ENCODE peak calls at places on chromosomes 11 and 22, in seven cellular contexts. One of them, this sample, is unnamed.

GRCh38 chr11:71563401-71563800 is 2.0 kb upstream of the KRTAP5-10 start:
- DNase-seq in NCI-H2081: no peak
- DNase-seq in activated CD4-positive, alpha-beta T cell treated with anti-CD3 and anti-CD28 coated beads for 24 hours: no peak
- DNase-seq in CD8-positive, alpha-beta T cell: no peak
- DNase-seq in activated CD4-positive, alpha-beta memory T cell treated with anti-CD3 and anti-CD28 coated beads, Interleukin-2, amount 10 ng/mL, durations not matched to agents 7 days and 5 days: peak
- DNase-seq in skeletal muscle cell: peak
- DNase-seq in ovary: no peak
- DNase-seq in this sample: no peak

GRCh38 chr11:57597461-57597892 is at the start of gene SERPING1:
- DNase-seq in skeletal muscle cell: no peak
- DNase-seq in activated CD4-positive, alpha-beta T cell treated with anti-CD3 and anti-CD28 coated beads for 24 hours: no peak
- DNase-seq in ovary: peak
- DNase-seq in CD8-positive, alpha-beta T cell: no peak
- DNase-seq in NCI-H2081: no peak
- DNase-seq in activated CD4-positive, alpha-beta memory T cell treated with anti-CD3 and anti-CD28 coated beads, Interleukin-2, amount 10 ng/mL, durations not matched to agents 7 days and 5 days: no peak
- DNase-seq in this sample: peak

GRCh38 chr11:76680517-76681425 is 10.2 kb upstream of the LRRC32 start:
- DNase-seq in skeletal muscle cell: no peak
- DNase-seq in activated CD4-positive, alpha-beta memory T cell treated with anti-CD3 and anti-CD28 coated beads, Interleukin-2, amount 10 ng/mL, durations not matched to agents 7 days and 5 days: peak
- DNase-seq in ovary: peak
- DNase-seq in NCI-H2081: peak
- DNase-seq in CD8-positive, alpha-beta T cell: peak
- DNase-seq in activated CD4-positive, alpha-beta T cell treated with anti-CD3 and anti-CD28 coated beads for 24 hours: peak
- DNase-seq in this sample: peak

GRCh38 chr11:2293396-2294339 is 8.1 kb downstream of the C11orf21 start:
- DNase-seq in activated CD4-positive, alpha-beta memory T cell treated with anti-CD3 and anti-CD28 coated beads, Interleukin-2, amount 10 ng/mL, durations not matched to agents 7 days and 5 days: no peak
- DNase-seq in ovary: no peak
- DNase-seq in activated CD4-positive, alpha-beta T cell treated with anti-CD3 and anti-CD28 coated beads for 24 hours: no peak
- DNase-seq in NCI-H2081: no peak
- DNase-seq in skeletal muscle cell: no peak
- DNase-seq in CD8-positive, alpha-beta T cell: no peak
- DNase-seq in this sample: no peak

GRCh38 chr22:32650553-32651345 is 150.8 kb upstream of the TIMP3 start:
- DNase-seq in CD8-positive, alpha-beta T cell: no peak
- DNase-seq in ovary: no peak
- DNase-seq in skeletal muscle cell: no peak
- DNase-seq in activated CD4-positive, alpha-beta memory T cell treated with anti-CD3 and anti-CD28 coated beads, Interleukin-2, amount 10 ng/mL, durations not matched to agents 7 days and 5 days: no peak
- DNase-seq in activated CD4-positive, alpha-beta T cell treated with anti-CD3 and anti-CD28 coated beads for 24 hours: no peak
- DNase-seq in NCI-H2081: no peak
- DNase-seq in this sample: no peak

GRCh38 chr11:131229221-131229620 is 141.2 kb upstream of the NTM start:
- DNase-seq in ovary: no peak
- DNase-seq in CD8-positive, alpha-beta T cell: no peak
- DNase-seq in activated CD4-positive, alpha-beta T cell treated with anti-CD3 and anti-CD28 coated beads for 24 hours: no peak
- DNase-seq in activated CD4-positive, alpha-beta memory T cell treated with anti-CD3 and anti-CD28 coated beads, Interleukin-2, amount 10 ng/mL, durations not matched to agents 7 days and 5 days: no peak
- DNase-seq in skeletal muscle cell: no peak
- DNase-seq in NCI-H2081: no peak
- DNase-seq in this sample: no peak

GRCh38 chr22:31350410-31350863 is 4.3 kb upstream of the PATZ1 start:
- DNase-seq in ovary: no peak
- DNase-seq in CD8-positive, alpha-beta T cell: no peak
- DNase-seq in skeletal muscle cell: no peak
- DNase-seq in activated CD4-positive, alpha-beta T cell treated with anti-CD3 and anti-CD28 coated beads for 24 hours: no peak
- DNase-seq in NCI-H2081: peak
- DNase-seq in activated CD4-positive, alpha-beta memory T cell treated with anti-CD3 and anti-CD28 coated beads, Interleukin-2, amount 10 ng/mL, durations not matched to agents 7 days and 5 days: no peak
- DNase-seq in this sample: no peak

GRCh38 chr11:29272019-29272654 is 744.7 kb downstream of the KCNA4 start:
- DNase-seq in skeletal muscle cell: no peak
- DNase-seq in ovary: no peak
- DNase-seq in activated CD4-positive, alpha-beta T cell treated with anti-CD3 and anti-CD28 coated beads for 24 hours: no peak
- DNase-seq in CD8-positive, alpha-beta T cell: no peak
- DNase-seq in activated CD4-positive, alpha-beta memory T cell treated with anti-CD3 and anti-CD28 coated beads, Interleukin-2, amount 10 ng/mL, durations not matched to agents 7 days and 5 days: no peak
- DNase-seq in NCI-H2081: no peak
- DNase-seq in this sample: no peak

GRCh38 chr11:110787680-110788079 is 75.4 kb upstream of the ARHGAP20 start:
- DNase-seq in activated CD4-positive, alpha-beta T cell treated with anti-CD3 and anti-CD28 coated beads for 24 hours: no peak
- DNase-seq in skeletal muscle cell: no peak
- DNase-seq in NCI-H2081: no peak
- DNase-seq in ovary: no peak
- DNase-seq in activated CD4-positive, alpha-beta memory T cell treated with anti-CD3 and anti-CD28 coated beads, Interleukin-2, amount 10 ng/mL, durations not matched to agents 7 days and 5 days: no peak
- DNase-seq in CD8-positive, alpha-beta T cell: no peak
- DNase-seq in this sample: no peak

GRCh38 chr22:19937616-19938473 is 3.7 kb upstream of the COMT start:
- DNase-seq in CD8-positive, alpha-beta T cell: no peak
- DNase-seq in NCI-H2081: no peak
- DNase-seq in activated CD4-positive, alpha-beta T cell treated with anti-CD3 and anti-CD28 coated beads for 24 hours: no peak
- DNase-seq in activated CD4-positive, alpha-beta memory T cell treated with anti-CD3 and anti-CD28 coated beads, Interleukin-2, amount 10 ng/mL, durations not matched to agents 7 days and 5 days: no peak
- DNase-seq in ovary: no peak
- DNase-seq in skeletal muscle cell: no peak
- DNase-seq in this sample: no peak

GRCh38 chr22:44026630-44027511 is 2.8 kb downstream of the PARVB start:
- DNase-seq in NCI-H2081: no peak
- DNase-seq in skeletal muscle cell: peak
- DNase-seq in activated CD4-positive, alpha-beta T cell treated with anti-CD3 and anti-CD28 coated beads for 24 hours: peak
- DNase-seq in ovary: no peak
- DNase-seq in CD8-positive, alpha-beta T cell: peak
- DNase-seq in activated CD4-positive, alpha-beta memory T cell treated with anti-CD3 and anti-CD28 coated beads, Interleukin-2, amount 10 ng/mL, durations not matched to agents 7 days and 5 days: peak
- DNase-seq in this sample: peak

GRCh38 chr11:33389635-33390034 is 132.5 kb downstream of the HIPK3 start:
- DNase-seq in ovary: no peak
- DNase-seq in activated CD4-positive, alpha-beta memory T cell treated with anti-CD3 and anti-CD28 coated beads, Interleukin-2, amount 10 ng/mL, durations not matched to agents 7 days and 5 days: no peak
- DNase-seq in skeletal muscle cell: no peak
- DNase-seq in NCI-H2081: no peak
- DNase-seq in CD8-positive, alpha-beta T cell: no peak
- DNase-seq in activated CD4-positive, alpha-beta T cell treated with anti-CD3 and anti-CD28 coated beads for 24 hours: no peak
- DNase-seq in this sample: no peak

GRCh38 chr11:123654566-123655081 is at the start of gene SCN3B:
- DNase-seq in skeletal muscle cell: peak
- DNase-seq in ovary: peak
- DNase-seq in NCI-H2081: peak
- DNase-seq in activated CD4-positive, alpha-beta memory T cell treated with anti-CD3 and anti-CD28 coated beads, Interleukin-2, amount 10 ng/mL, durations not matched to agents 7 days and 5 days: no peak
- DNase-seq in activated CD4-positive, alpha-beta T cell treated with anti-CD3 and anti-CD28 coated beads for 24 hours: peak
- DNase-seq in CD8-positive, alpha-beta T cell: no peak
- DNase-seq in this sample: peak

GRCh38 chr11:17700991-17701390 is 18.4 kb upstream of the MYOD1 start:
- DNase-seq in NCI-H2081: peak
- DNase-seq in ovary: no peak
- DNase-seq in activated CD4-positive, alpha-beta memory T cell treated with anti-CD3 and anti-CD28 coated beads, Interleukin-2, amount 10 ng/mL, durations not matched to agents 7 days and 5 days: no peak
- DNase-seq in activated CD4-positive, alpha-beta T cell treated with anti-CD3 and anti-CD28 coated beads for 24 hours: no peak
- DNase-seq in skeletal muscle cell: no peak
- DNase-seq in CD8-positive, alpha-beta T cell: no peak
- DNase-seq in this sample: no peak

GRCh38 chr22:46147471-46148267 is 2.7 kb upstream of the PPARA start:
- DNase-seq in NCI-H2081: no peak
- DNase-seq in activated CD4-positive, alpha-beta T cell treated with anti-CD3 and anti-CD28 coated beads for 24 hours: no peak
- DNase-seq in skeletal muscle cell: no peak
- DNase-seq in ovary: peak
- DNase-seq in CD8-positive, alpha-beta T cell: no peak
- DNase-seq in activated CD4-positive, alpha-beta memory T cell treated with anti-CD3 and anti-CD28 coated beads, Interleukin-2, amount 10 ng/mL, durations not matched to agents 7 days and 5 days: no peak
- DNase-seq in this sample: no peak

GRCh38 chr11:39221739-39222138 is 2237.7 kb downstream of the LRRC4C start:
- DNase-seq in activated CD4-positive, alpha-beta memory T cell treated with anti-CD3 and anti-CD28 coated beads, Interleukin-2, amount 10 ng/mL, durations not matched to agents 7 days and 5 days: no peak
- DNase-seq in activated CD4-positive, alpha-beta T cell treated with anti-CD3 and anti-CD28 coated beads for 24 hours: no peak
- DNase-seq in ovary: no peak
- DNase-seq in NCI-H2081: no peak
- DNase-seq in CD8-positive, alpha-beta T cell: no peak
- DNase-seq in skeletal muscle cell: no peak
- DNase-seq in this sample: no peak

GRCh38 chr11:94604496-94604895 is 37.3 kb downstream of the PIWIL4 start:
- DNase-seq in NCI-H2081: no peak
- DNase-seq in ovary: no peak
- DNase-seq in activated CD4-positive, alpha-beta T cell treated with anti-CD3 and anti-CD28 coated beads for 24 hours: no peak
- DNase-seq in activated CD4-positive, alpha-beta memory T cell treated with anti-CD3 and anti-CD28 coated beads, Interleukin-2, amount 10 ng/mL, durations not matched to agents 7 days and 5 days: no peak
- DNase-seq in skeletal muscle cell: no peak
- DNase-seq in CD8-positive, alpha-beta T cell: no peak
- DNase-seq in this sample: no peak

GRCh38 chr11:86011175-86011574 is 57.7 kb downstream of the PICALM start:
- DNase-seq in activated CD4-positive, alpha-beta T cell treated with anti-CD3 and anti-CD28 coated beads for 24 hours: no peak
- DNase-seq in CD8-positive, alpha-beta T cell: no peak
- DNase-seq in ovary: no peak
- DNase-seq in activated CD4-positive, alpha-beta memory T cell treated with anti-CD3 and anti-CD28 coated beads, Interleukin-2, amount 10 ng/mL, durations not matched to agents 7 days and 5 days: no peak
- DNase-seq in NCI-H2081: no peak
- DNase-seq in skeletal muscle cell: no peak
- DNase-seq in this sample: no peak

GRCh38 chr11:88886796-88887195 is 179.0 kb downstream of the GRM5 start:
- DNase-seq in NCI-H2081: peak
- DNase-seq in CD8-positive, alpha-beta T cell: peak
- DNase-seq in ovary: no peak
- DNase-seq in skeletal muscle cell: peak
- DNase-seq in activated CD4-positive, alpha-beta T cell treated with anti-CD3 and anti-CD28 coated beads for 24 hours: no peak
- DNase-seq in activated CD4-positive, alpha-beta memory T cell treated with anti-CD3 and anti-CD28 coated beads, Interleukin-2, amount 10 ng/mL, durations not matched to agents 7 days and 5 days: peak
- DNase-seq in this sample: no peak

GRCh38 chr11:437228-437870 is 4.5 kb downstream of the ANO9 start:
- DNase-seq in ovary: no peak
- DNase-seq in CD8-positive, alpha-beta T cell: no peak
- DNase-seq in activated CD4-positive, alpha-beta T cell treated with anti-CD3 and anti-CD28 coated beads for 24 hours: no peak
- DNase-seq in skeletal muscle cell: no peak
- DNase-seq in activated CD4-positive, alpha-beta memory T cell treated with anti-CD3 and anti-CD28 coated beads, Interleukin-2, amount 10 ng/mL, durations not matched to agents 7 days and 5 days: no peak
- DNase-seq in NCI-H2081: no peak
- DNase-seq in this sample: no peak

GRCh38 chr11:87778341-87778740 is 396.9 kb downstream of the RAB38 start:
- DNase-seq in activated CD4-positive, alpha-beta T cell treated with anti-CD3 and anti-CD28 coated beads for 24 hours: no peak
- DNase-seq in skeletal muscle cell: no peak
- DNase-seq in CD8-positive, alpha-beta T cell: no peak
- DNase-seq in NCI-H2081: no peak
- DNase-seq in ovary: no peak
- DNase-seq in activated CD4-positive, alpha-beta memory T cell treated with anti-CD3 and anti-CD28 coated beads, Interleukin-2, amount 10 ng/mL, durations not matched to agents 7 days and 5 days: no peak
- DNase-seq in this sample: no peak

GRCh38 chr22:48660795-48661740 is 1166.6 kb downstream of the BRD1 start:
- DNase-seq in ovary: no peak
- DNase-seq in activated CD4-positive, alpha-beta memory T cell treated with anti-CD3 and anti-CD28 coated beads, Interleukin-2, amount 10 ng/mL, durations not matched to agents 7 days and 5 days: no peak
- DNase-seq in CD8-positive, alpha-beta T cell: no peak
- DNase-seq in NCI-H2081: no peak
- DNase-seq in skeletal muscle cell: no peak
- DNase-seq in activated CD4-positive, alpha-beta T cell treated with anti-CD3 and anti-CD28 coated beads for 24 hours: no peak
- DNase-seq in this sample: no peak